ENCODE peak calls at places on chromosomes 11 and 22, in eight cellular contexts. One of them, this sample, is unnamed.

GRCh38 chr11:45920531-45921477 is 1.7 kb upstream of the LARGE2 start:
- DNase-seq in head of caudate nucleus: no peak
- DNase-seq in AG20443: no peak
- DNase-seq in SIG-M5: no peak
- DNase-seq in NCI-H1092 treated with DMSO at 0.1 percent for 48 hours: no peak
- DNase-seq in type B pancreatic cell: no peak
- DNase-seq in NCI-H1694: no peak
- DNase-seq in IMR-90: no peak
- DNase-seq in this sample: no peak

GRCh38 chr11:70091651-70092050 is 13.5 kb downstream of the ANO1 start:
- DNase-seq in head of caudate nucleus: no peak
- DNase-seq in AG20443: no peak
- DNase-seq in SIG-M5: no peak
- DNase-seq in NCI-H1092 treated with DMSO at 0.1 percent for 48 hours: no peak
- DNase-seq in type B pancreatic cell: no peak
- DNase-seq in NCI-H1694: no peak
- DNase-seq in IMR-90: no peak
- DNase-seq in this sample: no peak

GRCh38 chr11:111730871-111731591 is 35.2 kb downstream of the PPP2R1B start:
- DNase-seq in head of caudate nucleus: no peak
- DNase-seq in AG20443: peak
- DNase-seq in SIG-M5: no peak
- DNase-seq in NCI-H1092 treated with DMSO at 0.1 percent for 48 hours: peak
- DNase-seq in type B pancreatic cell: no peak
- DNase-seq in NCI-H1694: no peak
- DNase-seq in IMR-90: no peak
- DNase-seq in this sample: peak

GRCh38 chr22:25366408-25366807 is 147.0 kb downstream of the CRYBB2 start:
- DNase-seq in head of caudate nucleus: no peak
- DNase-seq in AG20443: no peak
- DNase-seq in SIG-M5: no peak
- DNase-seq in NCI-H1092 treated with DMSO at 0.1 percent for 48 hours: no peak
- DNase-seq in type B pancreatic cell: no peak
- DNase-seq in NCI-H1694: no peak
- DNase-seq in IMR-90: no peak
- DNase-seq in this sample: no peak

GRCh38 chr11:84430661-84431060 is 1144.5 kb upstream of the CCDC90B start:
- DNase-seq in head of caudate nucleus: no peak
- DNase-seq in AG20443: no peak
- DNase-seq in SIG-M5: no peak
- DNase-seq in NCI-H1092 treated with DMSO at 0.1 percent for 48 hours: no peak
- DNase-seq in type B pancreatic cell: no peak
- DNase-seq in NCI-H1694: no peak
- DNase-seq in IMR-90: no peak
- DNase-seq in this sample: no peak

GRCh38 chr11:126748097-126748756 is 252.3 kb downstream of the KIRREL3 start:
- DNase-seq in head of caudate nucleus: no peak
- DNase-seq in AG20443: no peak
- DNase-seq in SIG-M5: no peak
- DNase-seq in NCI-H1092 treated with DMSO at 0.1 percent for 48 hours: no peak
- DNase-seq in type B pancreatic cell: peak
- DNase-seq in NCI-H1694: no peak
- DNase-seq in IMR-90: no peak
- DNase-seq in this sample: no peak

GRCh38 chr22:42078469-42079318 is 806 bp upstream of the SMDT1 start:
- DNase-seq in head of caudate nucleus: no peak
- DNase-seq in AG20443: peak
- DNase-seq in SIG-M5: no peak
- DNase-seq in NCI-H1092 treated with DMSO at 0.1 percent for 48 hours: peak
- DNase-seq in type B pancreatic cell: no peak
- DNase-seq in NCI-H1694: no peak
- DNase-seq in IMR-90: no peak
- DNase-seq in this sample: peak

GRCh38 chr22:46881373-46882118 is 119.1 kb downstream of the TBC1D22A start:
- DNase-seq in head of caudate nucleus: no peak
- DNase-seq in AG20443: peak
- DNase-seq in SIG-M5: no peak
- DNase-seq in NCI-H1092 treated with DMSO at 0.1 percent for 48 hours: no peak
- DNase-seq in type B pancreatic cell: no peak
- DNase-seq in NCI-H1694: no peak
- DNase-seq in IMR-90: peak
- DNase-seq in this sample: peak

GRCh38 chr22:49087163-49087562 is 740.5 kb downstream of the BRD1 start:
- DNase-seq in head of caudate nucleus: no peak
- DNase-seq in AG20443: no peak
- DNase-seq in SIG-M5: no peak
- DNase-seq in NCI-H1092 treated with DMSO at 0.1 percent for 48 hours: no peak
- DNase-seq in type B pancreatic cell: no peak
- DNase-seq in NCI-H1694: no peak
- DNase-seq in IMR-90: no peak
- DNase-seq in this sample: no peak

GRCh38 chr11:611001-611996 is 4.5 kb downstream of the IRF7 start:
- DNase-seq in head of caudate nucleus: no peak
- DNase-seq in AG20443: no peak
- DNase-seq in SIG-M5: no peak
- DNase-seq in NCI-H1092 treated with DMSO at 0.1 percent for 48 hours: no peak
- DNase-seq in type B pancreatic cell: no peak
- DNase-seq in NCI-H1694: no peak
- DNase-seq in IMR-90: no peak
- DNase-seq in this sample: no peak

GRCh38 chr11:40202569-40202968 is 1256.9 kb downstream of the LRRC4C start:
- DNase-seq in head of caudate nucleus: peak
- DNase-seq in AG20443: no peak
- DNase-seq in SIG-M5: no peak
- DNase-seq in NCI-H1092 treated with DMSO at 0.1 percent for 48 hours: no peak
- DNase-seq in type B pancreatic cell: no peak
- DNase-seq in NCI-H1694: no peak
- DNase-seq in IMR-90: no peak
- DNase-seq in this sample: no peak

GRCh38 chr11:56714206-56714605 is 15.3 kb downstream of the OR9G1 start:
- DNase-seq in head of caudate nucleus: no peak
- DNase-seq in AG20443: no peak
- DNase-seq in SIG-M5: no peak
- DNase-seq in NCI-H1092 treated with DMSO at 0.1 percent for 48 hours: no peak
- DNase-seq in type B pancreatic cell: no peak
- DNase-seq in NCI-H1694: no peak
- DNase-seq in IMR-90: no peak
- DNase-seq in this sample: no peak

GRCh38 chr11:107221743-107222142 is 203.5 kb upstream of the GUCY1A2 start:
- DNase-seq in head of caudate nucleus: no peak
- DNase-seq in AG20443: no peak
- DNase-seq in SIG-M5: no peak
- DNase-seq in NCI-H1092 treated with DMSO at 0.1 percent for 48 hours: no peak
- DNase-seq in type B pancreatic cell: no peak
- DNase-seq in NCI-H1694: no peak
- DNase-seq in IMR-90: no peak
- DNase-seq in this sample: no peak

GRCh38 chr11:10688401-10688800 is 5.2 kb downstream of the IRAG1 start:
- DNase-seq in head of caudate nucleus: no peak
- DNase-seq in AG20443: no peak
- DNase-seq in SIG-M5: no peak
- DNase-seq in NCI-H1092 treated with DMSO at 0.1 percent for 48 hours: no peak
- DNase-seq in type B pancreatic cell: no peak
- DNase-seq in NCI-H1694: no peak
- DNase-seq in IMR-90: peak
- DNase-seq in this sample: no peak

GRCh38 chr11:127890026-127890611 is 697.2 kb downstream of the ETS1 start:
- DNase-seq in head of caudate nucleus: peak
- DNase-seq in AG20443: peak
- DNase-seq in SIG-M5: no peak
- DNase-seq in NCI-H1092 treated with DMSO at 0.1 percent for 48 hours: no peak
- DNase-seq in type B pancreatic cell: no peak
- DNase-seq in NCI-H1694: no peak
- DNase-seq in IMR-90: peak
- DNase-seq in this sample: peak

GRCh38 chr11:84780689-84781293 is 846.4 kb downstream of the DLG2 start:
- DNase-seq in head of caudate nucleus: no peak
- DNase-seq in AG20443: peak
- DNase-seq in SIG-M5: peak
- DNase-seq in NCI-H1092 treated with DMSO at 0.1 percent for 48 hours: peak
- DNase-seq in type B pancreatic cell: no peak
- DNase-seq in NCI-H1694: peak
- DNase-seq in IMR-90: peak
- DNase-seq in this sample: peak

GRCh38 chr11:92475824-92476223 is 251.2 kb downstream of the FAT3 start:
- DNase-seq in head of caudate nucleus: no peak
- DNase-seq in AG20443: no peak
- DNase-seq in SIG-M5: no peak
- DNase-seq in NCI-H1092 treated with DMSO at 0.1 percent for 48 hours: no peak
- DNase-seq in type B pancreatic cell: no peak
- DNase-seq in NCI-H1694: no peak
- DNase-seq in IMR-90: no peak
- DNase-seq in this sample: no peak

GRCh38 chr11:35180311-35181233 is 41.6 kb downstream of the CD44 start:
- DNase-seq in head of caudate nucleus: no peak
- DNase-seq in AG20443: peak
- DNase-seq in SIG-M5: no peak
- DNase-seq in NCI-H1092 treated with DMSO at 0.1 percent for 48 hours: no peak
- DNase-seq in type B pancreatic cell: no peak
- DNase-seq in NCI-H1694: no peak
- DNase-seq in IMR-90: peak
- DNase-seq in this sample: peak

GRCh38 chr22:40764743-40765441 is 54.3 kb downstream of the SLC25A17 start:
- DNase-seq in head of caudate nucleus: no peak
- DNase-seq in AG20443: peak
- DNase-seq in SIG-M5: no peak
- DNase-seq in NCI-H1092 treated with DMSO at 0.1 percent for 48 hours: no peak
- DNase-seq in type B pancreatic cell: no peak
- DNase-seq in NCI-H1694: no peak
- DNase-seq in IMR-90: no peak
- DNase-seq in this sample: peak

GRCh38 chr11:79342686-79343085 is 98.1 kb downstream of the TENM4 start:
- DNase-seq in head of caudate nucleus: no peak
- DNase-seq in AG20443: no peak
- DNase-seq in SIG-M5: no peak
- DNase-seq in NCI-H1092 treated with DMSO at 0.1 percent for 48 hours: peak
- DNase-seq in type B pancreatic cell: no peak
- DNase-seq in NCI-H1694: no peak
- DNase-seq in IMR-90: no peak
- DNase-seq in this sample: no peak

GRCh38 chr11:46238078-46238966 is 39.1 kb upstream of the CREB3L1 start:
- DNase-seq in head of caudate nucleus: peak
- DNase-seq in AG20443: peak
- DNase-seq in SIG-M5: no peak
- DNase-seq in NCI-H1092 treated with DMSO at 0.1 percent for 48 hours: peak
- DNase-seq in type B pancreatic cell: no peak
- DNase-seq in NCI-H1694: no peak
- DNase-seq in IMR-90: peak
- DNase-seq in this sample: peak

GRCh38 chr11:111018571-111018970 is 227.0 kb upstream of the POU2AF2 start:
- DNase-seq in head of caudate nucleus: no peak
- DNase-seq in AG20443: no peak
- DNase-seq in SIG-M5: no peak
- DNase-seq in NCI-H1092 treated with DMSO at 0.1 percent for 48 hours: no peak
- DNase-seq in type B pancreatic cell: no peak
- DNase-seq in NCI-H1694: no peak
- DNase-seq in IMR-90: peak
- DNase-seq in this sample: peak

GRCh38 chr22:25404923-25405853 is 159.3 kb upstream of the GRK3 start:
- DNase-seq in head of caudate nucleus: peak
- DNase-seq in AG20443: peak
- DNase-seq in SIG-M5: no peak
- DNase-seq in NCI-H1092 treated with DMSO at 0.1 percent for 48 hours: peak
- DNase-seq in type B pancreatic cell: no peak
- DNase-seq in NCI-H1694: no peak
- DNase-seq in IMR-90: peak
- DNase-seq in this sample: peak

GRCh38 chr22:37244114-37244921 is at the start of gene RAC2:
- DNase-seq in head of caudate nucleus: peak
- DNase-seq in AG20443: peak
- DNase-seq in SIG-M5: peak
- DNase-seq in NCI-H1092 treated with DMSO at 0.1 percent for 48 hours: no peak
- DNase-seq in type B pancreatic cell: no peak
- DNase-seq in NCI-H1694: no peak
- DNase-seq in IMR-90: peak
- DNase-seq in this sample: peak

GRCh38 chr11:124123587-124123986 is 8.3 kb downstream of the VWA5A start:
- DNase-seq in head of caudate nucleus: no peak
- DNase-seq in AG20443: no peak
- DNase-seq in SIG-M5: no peak
- DNase-seq in NCI-H1092 treated with DMSO at 0.1 percent for 48 hours: peak
- DNase-seq in type B pancreatic cell: no peak
- DNase-seq in NCI-H1694: no peak
- DNase-seq in IMR-90: no peak
- DNase-seq in this sample: no peak

GRCh38 chr22:30025187-30025586 is 55.1 kb upstream of the HORMAD2 start:
- DNase-seq in head of caudate nucleus: no peak
- DNase-seq in AG20443: no peak
- DNase-seq in SIG-M5: no peak
- DNase-seq in NCI-H1092 treated with DMSO at 0.1 percent for 48 hours: no peak
- DNase-seq in type B pancreatic cell: no peak
- DNase-seq in NCI-H1694: no peak
- DNase-seq in IMR-90: no peak
- DNase-seq in this sample: no peak

GRCh38 chr11:48013269-48013901 is 33.0 kb downstream of the PTPRJ start:
- DNase-seq in head of caudate nucleus: no peak
- DNase-seq in AG20443: no peak
- DNase-seq in SIG-M5: no peak
- DNase-seq in NCI-H1092 treated with DMSO at 0.1 percent for 48 hours: no peak
- DNase-seq in type B pancreatic cell: no peak
- DNase-seq in NCI-H1694: no peak
- DNase-seq in IMR-90: peak
- DNase-seq in this sample: peak

GRCh38 chr11:95076416-95076815 is 9.7 kb downstream of the SRSF8 start:
- DNase-seq in head of caudate nucleus: no peak
- DNase-seq in AG20443: peak
- DNase-seq in SIG-M5: no peak
- DNase-seq in NCI-H1092 treated with DMSO at 0.1 percent for 48 hours: no peak
- DNase-seq in type B pancreatic cell: no peak
- DNase-seq in NCI-H1694: no peak
- DNase-seq in IMR-90: peak
- DNase-seq in this sample: peak

GRCh38 chr11:8080674-8081590 is at the start of gene TUB:
- DNase-seq in head of caudate nucleus: peak
- DNase-seq in AG20443: peak
- DNase-seq in SIG-M5: no peak
- DNase-seq in NCI-H1092 treated with DMSO at 0.1 percent for 48 hours: no peak
- DNase-seq in type B pancreatic cell: no peak
- DNase-seq in NCI-H1694: no peak
- DNase-seq in IMR-90: no peak
- DNase-seq in this sample: peak

GRCh38 chr11:33667819-33668467 is 32.7 kb downstream of the C11orf91 start:
- DNase-seq in head of caudate nucleus: no peak
- DNase-seq in AG20443: no peak
- DNase-seq in SIG-M5: no peak
- DNase-seq in NCI-H1092 treated with DMSO at 0.1 percent for 48 hours: peak
- DNase-seq in type B pancreatic cell: no peak
- DNase-seq in NCI-H1694: no peak
- DNase-seq in IMR-90: no peak
- DNase-seq in this sample: no peak

GRCh38 chr11:117724621-117725020 is 72.4 kb downstream of the DSCAML1 start:
- DNase-seq in head of caudate nucleus: no peak
- DNase-seq in AG20443: no peak
- DNase-seq in SIG-M5: no peak
- DNase-seq in NCI-H1092 treated with DMSO at 0.1 percent for 48 hours: no peak
- DNase-seq in type B pancreatic cell: no peak
- DNase-seq in NCI-H1694: no peak
- DNase-seq in IMR-90: no peak
- DNase-seq in this sample: no peak

GRCh38 chr11:34641456-34641855 is 20.6 kb downstream of the EHF start:
- DNase-seq in head of caudate nucleus: no peak
- DNase-seq in AG20443: no peak
- DNase-seq in SIG-M5: no peak
- DNase-seq in NCI-H1092 treated with DMSO at 0.1 percent for 48 hours: no peak
- DNase-seq in type B pancreatic cell: no peak
- DNase-seq in NCI-H1694: no peak
- DNase-seq in IMR-90: no peak
- DNase-seq in this sample: no peak

GRCh38 chr22:48951836-48952235 is 875.8 kb downstream of the BRD1 start:
- DNase-seq in head of caudate nucleus: no peak
- DNase-seq in AG20443: peak
- DNase-seq in SIG-M5: no peak
- DNase-seq in NCI-H1092 treated with DMSO at 0.1 percent for 48 hours: no peak
- DNase-seq in type B pancreatic cell: no peak
- DNase-seq in NCI-H1694: no peak
- DNase-seq in IMR-90: no peak
- DNase-seq in this sample: no peak